ENCODE peak calls at places on chromosomes 13 and 19, in seven cellular contexts. P, F, N, Y, J, E and L are unnamed samples. For H3K36me3 and H3K9me3, the result is how much of the 10 kb centered on the place peaks cover.

GRCh38 chr13:98869408-98870090 is 108.3 kb downstream of the DOCK9 start:
- DNase-seq in Y (no peak), P (no peak), E (no peak), F (peak), J (no peak), N (no peak), L (no peak)

GRCh38 chr19:12974301-12975220 is 5.2 kb downstream of the DAND5 start:
- DNase-seq in J (no peak), F (no peak), N (no peak), Y (no peak), P (no peak), E (no peak), L (no peak)

GRCh38 chr13:40118337-40118736 is 462.9 kb downstream of the COG6 start:
- DNase-seq in N (no peak), Y (no peak), P (no peak), J (no peak), F (no peak), E (no peak), L (no peak)

GRCh38 chr13:68715651-68716050 is 1392.0 kb upstream of the ATXN8OS start:
- DNase-seq in J (no peak), N (no peak), P (no peak), E (no peak), Y (no peak), F (no peak), L (no peak)

GRCh38 chr19:55638864-55639359 is 1.9 kb upstream of the ZNF580 start:
- DNase-seq in Y (peak), N (peak), P (no peak), F (no peak), E (no peak), J (peak), L (no peak)

GRCh38 chr13:21979156-21979819 is 308.4 kb downstream of the FGF9 start:
- DNase-seq in F (no peak), Y (no peak), E (no peak), J (no peak), N (no peak), P (no peak), L (no peak)

GRCh38 chr13:39105110-39105509 is 66.9 kb downstream of the NHLRC3 start:
- DNase-seq in F (no peak), Y (no peak), P (no peak), N (no peak), E (no peak), J (no peak), L (no peak)

GRCh38 chr13:34025746-34026145 is 207.8 kb downstream of the RFC3 start:
- DNase-seq in E (no peak), P (no peak), N (no peak), Y (no peak), F (no peak), J (no peak), L (no peak)

GRCh38 chr19:9032136-9032626 is 22.0 kb upstream of the MUC16 start:
- DNase-seq in Y (no peak), J (no peak), N (no peak), E (peak), P (no peak), F (no peak), L (no peak)

GRCh38 chr19:49359851-49360845 is 2.1 kb downstream of the TEAD2 start:
- DNase-seq in J (no peak), F (no peak), Y (no peak), N (no peak), P (no peak), E (no peak), L (no peak)

GRCh38 chr13:22936228-22936627 is 244.6 kb upstream of the SGCG start:
- DNase-seq in J (no peak), P (no peak), F (no peak), N (no peak), E (no peak), Y (no peak), L (no peak)

GRCh38 chr19:1001538-1002166 is 1.4 kb downstream of the GRIN3B start:
- DNase-seq in P (peak), N (peak), E (no peak), Y (peak), J (peak), F (peak), L (peak)

GRCh38 chr13:41842029-41842428 is 118.9 kb downstream of the VWA8 start:
- DNase-seq in P (no peak), J (no peak), N (no peak), F (no peak), Y (no peak), E (no peak), L (no peak)

GRCh38 chr19:33064117-33064777 is 441 bp downstream of the RHPN2 start:
- DNase-seq in N (no peak), P (no peak), E (peak), Y (no peak), F (peak), J (no peak), L (peak)

GRCh38 chr19:53157601-53158000 is 1.3 kb downstream of the ZNF347 start:
- DNase-seq in Y (peak), J (no peak), N (no peak), F (no peak), E (peak), P (no peak), L (no peak)

GRCh38 chr13:59823495-59823894 is 340.2 kb downstream of the DIAPH3 start:
- DNase-seq in N (no peak), J (no peak), E (no peak), P (no peak), Y (no peak), F (no peak), L (no peak)

GRCh38 chr13:106919638-106920037 is 351.7 kb upstream of the ARGLU1 start:
- DNase-seq in Y (peak), P (no peak), N (peak), J (peak), F (no peak), E (no peak), L (no peak)
- H3K36me3 ChIP-seq in Y (under half), P (under half), N (under half), J (under half), F (under half), E (under half), L (under half)

GRCh38 chr13:45305079-45305478 is 35.9 kb downstream of the TPT1 start:
- DNase-seq in J (no peak), P (no peak), Y (no peak), E (no peak), F (no peak), N (no peak), L (no peak)

GRCh38 chr13:45314822-45315221 is 26.2 kb downstream of the TPT1 start:
- DNase-seq in P (no peak), F (no peak), E (no peak), J (no peak), Y (no peak), N (no peak), L (no peak)

GRCh38 chr13:45306966-45307365 is 34.0 kb downstream of the TPT1 start:
- DNase-seq in F (no peak), E (no peak), J (no peak), Y (no peak), P (no peak), N (no peak), L (no peak)

GRCh38 chr13:45315520-45316167 is 25.3 kb downstream of the TPT1 start:
- DNase-seq in Y (no peak), F (no peak), E (no peak), P (no peak), N (no peak), J (no peak), L (no peak)

GRCh38 chr13:45310341-45311138 is 30.4 kb downstream of the TPT1 start:
- DNase-seq in E (no peak), Y (no peak), F (no peak), N (no peak), J (no peak), P (no peak), L (no peak)
- H3K4me3 ChIP-seq in E (no peak), Y (peak), F (peak), N (peak), J (peak), P (peak), L (no peak)

DNA sequence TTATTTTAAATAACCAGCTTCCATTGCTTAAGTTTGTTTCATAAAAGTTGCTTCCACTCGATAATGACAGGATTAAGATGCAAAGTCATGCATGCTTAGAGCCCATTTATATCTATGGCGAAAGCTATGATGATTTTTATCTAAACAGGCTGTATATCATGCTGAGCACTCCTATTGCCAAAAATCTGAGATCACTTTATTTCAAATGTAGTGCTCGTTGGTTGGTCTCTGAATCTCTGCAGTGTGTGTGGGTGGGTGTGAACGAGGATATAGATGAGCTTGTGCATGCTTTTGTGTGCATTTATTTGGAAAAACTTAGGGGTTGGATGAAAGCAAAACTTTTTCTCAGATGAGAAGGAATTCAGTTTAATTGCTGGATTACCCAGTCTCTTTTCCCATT is 27.0 kb upstream of the ARGLU1 start:
- DNase-seq in Y (no peak), E (no peak), F (no peak), P (no peak), J (no peak), N (no peak), L (no peak)
- H3K9me3 ChIP-seq in Y (under half), E (under half), F (under half), P (under half), J (under half), N (under half), L (under half)

GRCh38 chr13:99990045-99990977 is 8.7 kb downstream of the ZIC2 start:
- DNase-seq in P (no peak), E (no peak), Y (peak), N (no peak), F (no peak), J (peak), L (no peak)
- H3K36me3 ChIP-seq in P (under half), E (under half), Y (under half), N (under half), F (under half), J (under half), L (under half)

GRCh38 chr13:50529154-50529882 is 314.2 kb downstream of the DLEU7 start:
- DNase-seq in J (peak), P (no peak), Y (no peak), E (peak), N (peak), F (peak), L (peak)
- H3K4me3 ChIP-seq in J (no peak), P (no peak), Y (no peak), E (no peak), N (peak), F (no peak), L (no peak)

GRCh38 chr19:19948800-19949199 is 48.1 kb downstream of the ZNF93 start:
- DNase-seq in N (no peak), Y (no peak), P (no peak), F (no peak), J (no peak), E (no peak), L (no peak)

GRCh38 chr19:19944583-19944880 is 43.8 kb downstream of the ZNF93 start:
- DNase-seq in Y (no peak), P (no peak), N (no peak), F (no peak), E (no peak), J (no peak), L (no peak)

GRCh38 chr19:19946226-19946625 is 45.5 kb downstream of the ZNF93 start:
- DNase-seq in P (no peak), F (no peak), J (no peak), N (no peak), E (no peak), Y (no peak), L (no peak)

GRCh38 chr19:19943848-19944582 is 43.3 kb downstream of the ZNF93 start:
- DNase-seq in P (no peak), F (no peak), J (no peak), N (no peak), Y (no peak), E (no peak), L (no peak)
- H3K9me3 ChIP-seq in P (under half), F (half or more), J (under half), N (under half), Y (under half), E (under half), L (under half)

GRCh38 chr19:16684216-16684615 is 23.3 kb downstream of the TMEM38A start:
- DNase-seq in E (no peak), P (no peak), F (no peak), N (no peak), Y (no peak), J (no peak), L (no peak)
- H3K36me3 ChIP-seq in E (under half), P (under half), F (under half), N (half or more), Y (under half), J (under half), L (under half)